ENCODE peak calls at places on chromosomes 5 and 9, in ten cellular contexts. I is NCI-H460; B is HTR-8/SVneo; S is stimulated activated CD8-positive, alpha-beta memory T cell treated with anti-CD3 and anti-CD28 coated beads, Interleukin-2, amount 100 ng/mL, for 48 hours; O is NCI-H1105; L is transverse colon; W is LoVo; F is hippocampal formation; A is heart left ventricle; U is stimulated activated CD4-positive, alpha-beta T cell treated with anti-CD3 and anti-CD28 coated beads, Interleukin-4, amount 100 ng/mL, for 4 hours. X is an unnamed sample.

GRCh38 chr5:179420476-179420875 is 75.2 kb upstream of the ADAMTS2 start:
- DNase-seq in F (no peak), B (no peak), W (no peak), S (no peak), A (no peak), I (no peak), O (no peak), U (no peak), L (no peak), X (no peak)

GRCh38 chr5:159155960-159156359 is 53.4 kb downstream of the RNF145 start:
- DNase-seq in B (no peak), F (no peak), W (no peak), A (no peak), U (no peak), S (no peak), O (no peak), L (no peak), I (no peak), X (no peak)

GRCh38 chr5:37921452-37921851 is 81.6 kb upstream of the GDNF start:
- DNase-seq in F (no peak), U (no peak), W (no peak), S (no peak), B (no peak), O (no peak), A (no peak), I (no peak), L (no peak), X (no peak)

GRCh38 chr9:2093920-2094597 is 78.9 kb downstream of the SMARCA2 start:
- DNase-seq in S (no peak), A (no peak), L (no peak), O (no peak), I (no peak), F (no peak), W (no peak), U (no peak), B (peak), X (no peak)

GRCh38 chr5:159061186-159061796 is 38.4 kb downstream of the EBF1 start:
- DNase-seq in I (peak), L (no peak), B (peak), A (peak), U (no peak), O (no peak), S (no peak), W (no peak), F (no peak), X (peak)

GRCh38 chr9:98811051-98811650 is 3.7 kb downstream of the GALNT12 start:
- DNase-seq in U (no peak), I (no peak), O (no peak), A (no peak), B (no peak), W (no peak), F (no peak), L (no peak), S (no peak), X (no peak)

GRCh38 chr9:84615574-84615973 is 54.0 kb upstream of the NTRK2 start:
- DNase-seq in U (no peak), S (no peak), L (no peak), A (no peak), I (no peak), F (no peak), O (no peak), W (no peak), B (no peak), X (no peak)

GRCh38 chr5:37839441-37840035 is 303 bp downstream of the GDNF start:
- DNase-seq in S (no peak), O (peak), F (no peak), W (no peak), A (peak), L (peak), I (no peak), B (peak), U (no peak), X (peak)

GRCh38 chr5:56530031-56530430 is 285.3 kb upstream of the MAP3K1 start:
- DNase-seq in A (no peak), L (no peak), B (no peak), F (no peak), W (no peak), S (no peak), O (no peak), I (no peak), U (no peak), X (no peak)

GRCh38 chr5:176561259-176561658 is 12.1 kb downstream of the CDHR2 start:
- DNase-seq in O (no peak), L (peak), B (no peak), A (no peak), S (no peak), I (no peak), U (no peak), W (no peak), F (no peak), X (no peak)

GRCh38 chr5:64775288-64775687 is 6.6 kb downstream of the CWC27 start:
- DNase-seq in U (no peak), O (no peak), S (no peak), B (no peak), A (no peak), W (no peak), L (no peak), F (no peak), I (no peak), X (no peak)

GRCh38 chr5:53480474-53481353 is at the start of gene FST:
- DNase-seq in B (peak), L (no peak), F (no peak), I (no peak), U (no peak), A (peak), S (no peak), O (no peak), W (peak), X (no peak)

GRCh38 chr9:7161469-7161868 is 403.7 kb downstream of the KDM4C start:
- DNase-seq in W (no peak), O (no peak), A (no peak), L (no peak), F (no peak), U (no peak), S (no peak), B (no peak), I (no peak), X (no peak)

GRCh38 chr5:980941-981340 is 27.7 kb upstream of the NKD2 start:
- DNase-seq in B (no peak), O (no peak), I (no peak), U (no peak), F (no peak), L (no peak), S (no peak), A (peak), W (no peak), X (no peak)

GRCh38 chr9:91824591-91825339 is 125.3 kb downstream of the ROR2 start:
- DNase-seq in L (peak), B (no peak), O (no peak), W (no peak), F (no peak), I (no peak), U (no peak), S (no peak), A (no peak), X (no peak)

X was measured in heart right ventricle.